ENCODE peak calls at places on chromosome 17, in five cellular contexts. D is MM.1S; V is BJ; K is CD8-positive, alpha-beta T cell; A is PC-3. J is an unnamed sample.

GRCh38 chr17:43467981-43468541 is 15.7 kb upstream of the DHX8 start:
- DNase-seq in K (no peak), D (no peak), V (peak), A (no peak), J (no peak)

GRCh38 chr17:11925271-11926021 is 71.8 kb downstream of the ZNF18 start:
- DNase-seq in D (no peak), V (no peak), K (no peak), A (no peak), J (no peak)

GRCh38 chr17:36731091-36731490 is 129.7 kb downstream of the MRM1 start:
- DNase-seq in V (no peak), K (no peak), A (peak), D (no peak), J (no peak)

GRCh38 chr17:60926466-60927183 is 249.0 kb downstream of the BCAS3 start:
- DNase-seq in K (no peak), A (peak), V (no peak), D (no peak), J (no peak)

GRCh38 chr17:64499805-64500486 is 3.1 kb upstream of the POLG2 start:
- DNase-seq in V (no peak), K (no peak), A (peak), D (no peak), J (no peak)

GRCh38 chr17:81400154-81400938 is 5.1 kb downstream of the BAHCC1 start:
- DNase-seq in D (no peak), V (no peak), K (no peak), A (peak), J (peak)

GRCh38 chr17:67525239-67526135 is 148.4 kb downstream of the PITPNC1 start:
- DNase-seq in K (no peak), A (no peak), D (no peak), V (no peak), J (no peak)

GRCh38 chr17:35786941-35787432 is 8.5 kb downstream of the MMP28 start:
- DNase-seq in A (peak), D (no peak), V (no peak), K (no peak), J (no peak)

GRCh38 chr17:82775033-82775823 is 23.4 kb downstream of the TBCD start:
- DNase-seq in D (no peak), V (no peak), A (peak), K (peak), J (peak)

GRCh38 chr17:7233701-7234099 is 617 bp downstream of the DVL2 start:
- DNase-seq in V (no peak), K (no peak), D (no peak), A (no peak), J (no peak)

GRCh38 chr17:7888184-7888920 is at the start of gene CHD3:
- DNase-seq in A (peak), V (no peak), D (no peak), K (peak), J (peak)

GRCh38 chr17:8103549-8103948 is 14.8 kb downstream of the ALOXE3 start:
- DNase-seq in K (no peak), A (peak), D (no peak), V (no peak), J (no peak)

DNA sequence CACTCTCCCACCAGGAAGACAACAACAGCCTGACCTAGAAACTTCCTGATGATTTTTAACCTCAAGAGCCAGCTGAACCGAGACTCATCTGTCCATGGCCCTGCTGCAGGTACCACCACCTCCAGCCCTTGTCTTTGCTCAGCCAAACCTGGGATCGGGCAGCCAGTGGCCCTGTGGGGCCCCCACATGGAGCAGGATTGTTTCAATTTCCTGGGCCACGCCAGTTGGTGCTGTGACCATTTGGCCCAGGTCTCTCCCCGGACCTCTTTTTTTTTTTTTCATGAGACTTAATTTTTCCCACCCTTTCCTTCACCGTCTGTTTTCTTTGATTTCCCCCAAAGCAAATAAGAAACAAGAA is 8.3 kb upstream of the HOXB2 start:
- DNase-seq in D (no peak), A (no peak), V (no peak), K (no peak), J (no peak)
- H3K4me3 ChIP-seq in D (no peak), A (no peak), V (no peak), K (no peak), J (no peak)

GRCh38 chr17:62628845-62629555 is 1.5 kb downstream of the MRC2 start:
- DNase-seq in K (no peak), D (no peak), V (no peak), A (no peak), J (no peak)

GRCh38 chr17:62629556-62630364 is 2.3 kb downstream of the MRC2 start:
- DNase-seq in A (no peak), V (no peak), D (no peak), K (no peak), J (no peak)

GRCh38 chr17:62631086-62631935 is 3.8 kb downstream of the MRC2 start:
- DNase-seq in K (no peak), A (no peak), V (no peak), D (no peak), J (no peak)

GRCh38 chr17:62631936-62632924 is 4.8 kb downstream of the MRC2 start:
- DNase-seq in A (no peak), D (no peak), K (no peak), V (no peak), J (no peak)

DNA sequence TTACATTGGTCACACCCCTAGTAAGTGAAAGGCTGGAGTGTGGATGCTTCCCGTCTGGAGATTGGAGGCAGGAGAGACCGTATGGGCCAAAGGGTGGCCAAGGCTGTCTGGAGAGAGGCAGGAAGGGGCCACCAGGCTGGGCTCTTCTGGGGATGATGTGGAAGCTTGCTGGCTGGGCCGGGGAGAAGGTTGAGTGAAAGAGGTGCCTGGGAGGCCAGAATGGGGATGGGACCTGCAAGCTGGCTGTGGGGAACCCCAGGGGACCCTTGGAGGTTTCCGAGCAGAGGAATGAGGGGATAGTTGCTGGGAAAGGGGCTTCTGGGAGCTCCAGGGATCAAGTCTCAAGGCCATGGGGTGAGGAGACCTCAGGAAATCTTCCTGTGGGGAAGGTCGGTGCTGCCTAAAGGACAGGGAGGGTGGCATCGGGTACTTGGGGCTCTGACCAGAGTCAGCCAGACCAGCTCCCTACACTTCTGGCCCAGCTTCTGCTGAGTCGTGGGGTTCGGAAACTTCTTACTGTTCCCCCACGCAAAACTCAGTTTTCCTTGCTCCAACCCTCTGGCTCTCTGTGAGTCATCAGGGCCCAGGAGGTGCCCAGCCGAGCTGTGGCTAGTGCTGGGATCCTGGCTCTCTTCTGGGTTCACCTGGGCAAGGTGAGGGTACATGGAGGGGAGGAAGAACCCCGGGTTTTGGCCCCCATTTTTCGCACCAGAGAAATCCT is 3.1 kb downstream of the MRC2 start:
- DNase-seq in V (no peak), K (no peak), A (no peak), D (no peak), J (no peak)
- H3K4me3 ChIP-seq in V (peak), K (no peak), A (no peak), D (no peak), J (no peak)

GRCh38 chr17:44826123-44826790 is 3.8 kb downstream of the GJC1 start:
- DNase-seq in V (no peak), A (peak), K (no peak), D (no peak), J (no peak)
- H3K4me3 ChIP-seq in V (no peak), A (no peak), K (no peak), D (no peak), J (no peak)

DNA sequence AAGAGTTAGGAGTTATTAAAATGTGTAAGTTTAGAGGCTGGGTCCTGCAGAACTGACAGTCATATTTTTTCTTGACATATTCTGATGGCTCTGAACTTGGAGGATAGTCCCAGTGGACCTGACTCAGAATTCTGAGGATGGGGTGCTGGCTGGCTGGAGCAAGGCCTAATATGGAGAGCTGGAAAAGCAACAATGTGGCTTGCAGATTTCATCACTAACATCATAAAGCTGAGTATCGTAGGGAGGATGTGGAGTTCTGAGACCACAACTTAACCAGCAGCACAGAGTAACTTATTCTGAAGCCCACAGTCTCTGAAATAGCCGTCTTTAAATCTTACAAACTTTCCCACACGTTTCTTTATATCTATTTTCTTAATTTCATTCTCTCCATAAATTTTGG is 2.3 kb downstream of the KRTAP1-5 start:
- DNase-seq in A (no peak), K (no peak), D (no peak), V (no peak), J (no peak)
- H3K4me3 ChIP-seq in A (no peak), K (no peak), D (no peak), V (no peak), J (no peak)

GRCh38 chr17:50146927-50147640 is 3.4 kb downstream of the PPP1R9B start:
- DNase-seq in D (no peak), A (no peak), K (no peak), V (no peak), J (no peak)

GRCh38 chr17:50146230-50146926 is 4.1 kb downstream of the PPP1R9B start:
- DNase-seq in A (no peak), V (no peak), K (peak), D (no peak), J (no peak)

GRCh38 chr17:50148226-50149098 is 2.0 kb downstream of the PPP1R9B start:
- DNase-seq in V (no peak), A (peak), K (peak), D (peak), J (peak)

GRCh38 chr17:50149099-50149424 is 1.4 kb downstream of the PPP1R9B start:
- DNase-seq in V (no peak), A (no peak), K (no peak), D (no peak), J (no peak)

DNA sequence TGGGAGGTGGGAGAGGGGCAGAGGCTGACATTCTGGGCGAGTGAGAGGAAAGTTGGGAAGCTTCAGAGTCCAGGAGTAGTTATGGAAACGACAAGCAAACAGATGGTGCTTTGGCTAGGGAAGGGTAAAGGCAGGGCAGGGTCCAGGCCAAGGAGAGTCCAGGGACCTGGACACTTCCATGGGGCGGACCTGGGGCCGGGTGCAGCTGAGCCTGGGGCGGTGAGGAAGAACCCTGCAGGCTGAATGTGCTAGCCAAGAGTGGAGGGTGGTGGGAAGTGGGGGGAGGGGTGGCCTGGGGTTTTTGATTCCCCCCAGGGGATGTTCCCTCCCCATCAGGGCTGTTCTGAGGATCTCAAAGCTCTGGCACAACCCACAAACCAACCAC is 2.6 kb downstream of the PPP1R9B start:
- DNase-seq in V (no peak), D (no peak), K (no peak), A (no peak), J (no peak)
- H3K4me3 ChIP-seq in V (peak), D (peak), K (peak), A (peak), J (no peak)

GRCh38 chr17:78715876-78716275 is 66.2 kb downstream of the CYTH1 start:
- DNase-seq in V (no peak), D (no peak), A (no peak), K (no peak), J (no peak)
- H3K4me3 ChIP-seq in V (no peak), D (peak), A (no peak), K (peak), J (no peak)

GRCh38 chr17:42346473-42346872 is 41.8 kb downstream of the STAT3 start:
- DNase-seq in K (no peak), V (no peak), D (no peak), A (no peak), J (no peak)

GRCh38 chr17:42347606-42348005 is 40.6 kb downstream of the STAT3 start:
- DNase-seq in A (no peak), D (no peak), V (no peak), K (no peak), J (no peak)

GRCh38 chr17:42347198-42347597 is 41.0 kb downstream of the STAT3 start:
- DNase-seq in V (peak), D (no peak), K (no peak), A (no peak), J (peak)

GRCh38 chr17:42348104-42348503 is 40.1 kb downstream of the STAT3 start:
- DNase-seq in A (no peak), D (no peak), V (no peak), K (no peak), J (no peak)

DNA sequence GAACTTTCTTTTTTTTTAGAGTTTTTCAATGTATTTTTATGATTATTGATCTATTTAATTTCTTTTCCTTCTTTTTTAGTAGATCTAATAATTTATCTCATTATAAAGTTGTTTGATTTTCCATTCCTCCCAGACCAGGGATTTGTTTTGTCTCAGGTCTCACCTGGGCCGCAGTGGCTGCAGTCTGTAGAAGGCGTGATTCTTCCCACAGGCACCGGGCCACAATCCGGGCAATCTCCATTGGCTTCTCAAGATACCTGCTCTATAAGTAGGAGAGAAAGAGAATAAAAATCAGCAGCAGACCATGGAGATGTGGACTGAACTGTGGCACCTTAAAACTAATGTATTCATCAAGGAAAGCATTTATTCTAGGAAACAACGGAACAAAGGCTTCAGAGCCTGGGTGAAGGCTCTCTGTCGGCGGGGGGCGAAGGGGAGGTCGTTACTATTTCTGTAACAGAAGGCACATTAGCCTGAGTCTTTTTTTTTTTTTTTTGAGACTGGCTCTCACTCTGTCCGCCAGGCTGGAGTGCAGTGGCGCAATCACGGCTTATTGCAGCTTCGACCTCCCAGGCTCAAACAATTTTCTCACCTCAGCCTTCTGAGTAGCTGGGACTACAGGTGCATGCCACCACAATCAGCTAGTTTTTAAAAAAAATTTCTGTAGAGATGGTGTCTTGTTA is 42.7 kb downstream of the STAT3 start:
- DNase-seq in A (no peak), K (no peak), V (no peak), D (no peak), J (no peak)
- H3K4me3 ChIP-seq in A (no peak), K (no peak), V (no peak), D (no peak), J (no peak)

DNA sequence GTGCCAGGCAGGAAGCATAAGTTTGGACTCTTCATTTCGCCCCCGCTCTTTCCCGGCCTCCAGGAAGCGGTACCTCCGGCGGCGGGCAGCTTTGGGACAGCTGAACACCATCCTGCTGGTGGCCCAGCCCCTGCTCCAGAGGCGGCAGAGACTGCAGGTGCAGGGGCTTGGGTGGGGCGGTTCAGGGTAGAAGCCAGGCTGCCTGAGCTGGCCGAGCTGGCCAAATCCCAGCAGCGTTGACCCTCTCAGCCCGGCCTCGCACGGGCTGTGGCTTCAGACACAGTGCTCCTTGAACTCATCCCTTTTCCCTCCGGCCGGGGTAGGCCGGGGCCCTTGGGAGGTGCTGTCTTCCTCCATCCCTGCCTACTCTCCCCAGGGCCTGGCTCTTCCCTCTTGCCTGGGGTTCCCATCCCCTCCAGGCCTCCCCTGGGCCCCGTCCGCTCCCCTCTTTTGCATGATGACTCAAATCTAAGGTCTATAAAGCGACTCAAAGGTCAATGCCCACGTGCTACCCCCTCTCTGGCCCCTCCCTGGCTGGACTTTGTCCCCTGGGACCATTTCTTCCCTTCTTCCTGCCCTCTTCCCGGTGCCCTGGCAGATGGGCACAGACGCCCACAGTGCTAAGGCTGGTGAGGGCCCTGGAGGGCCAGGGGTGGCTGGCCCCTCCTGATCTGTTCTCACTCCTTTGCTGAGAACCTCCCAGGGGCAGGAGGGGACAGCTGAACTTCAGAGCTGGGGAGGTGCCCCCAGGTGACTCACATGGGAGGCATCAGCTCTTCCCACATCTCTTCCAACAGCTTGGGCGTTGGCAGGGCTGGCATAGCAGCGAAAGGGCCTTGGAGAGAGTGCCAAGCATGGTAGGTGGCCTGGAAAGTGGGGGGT is 22.7 kb downstream of the MYO15B start:
- DNase-seq in V (no peak), A (peak), D (no peak), K (peak), J (no peak)
- H3K4me3 ChIP-seq in V (no peak), A (no peak), D (no peak), K (no peak), J (no peak)